ENCODE peak calls at places on chromosomes 1 and 21, in five cellular contexts. One of them, this sample, is unnamed.

GRCh38 chr1:54851928-54852524 is 35.0 kb downstream of the DHCR24 start:
- DNase-seq in HepG2: no peak
- DNase-seq in GM12878: no peak
- DNase-seq in K562: no peak
- DNase-seq in H1: no peak
- DNase-seq in this sample: no peak

GRCh38 chr1:150683914-150684313 is 13.0 kb downstream of the GOLPH3L start:
- DNase-seq in HepG2: no peak
- DNase-seq in GM12878: peak
- DNase-seq in K562: no peak
- DNase-seq in H1: no peak
- DNase-seq in this sample: no peak

GRCh38 chr1:87252406-87252805 is 76.3 kb upstream of the LMO4 start:
- DNase-seq in HepG2: no peak
- DNase-seq in GM12878: no peak
- DNase-seq in K562: no peak
- DNase-seq in H1: no peak
- DNase-seq in this sample: no peak

GRCh38 chr1:19688041-19688842 is 23.6 kb downstream of the HTR6 start:
- DNase-seq in HepG2: no peak
- DNase-seq in GM12878: no peak
- DNase-seq in K562: no peak
- DNase-seq in H1: no peak
- DNase-seq in this sample: no peak

GRCh38 chr21:24894324-24894723 is 713.0 kb downstream of the MRPL39 start:
- DNase-seq in HepG2: no peak
- DNase-seq in GM12878: no peak
- DNase-seq in K562: no peak
- DNase-seq in H1: no peak
- DNase-seq in this sample: no peak

GRCh38 chr21:38219049-38219628 is 37.7 kb upstream of the KCNJ15 start:
- DNase-seq in HepG2: peak
- DNase-seq in GM12878: no peak
- DNase-seq in K562: peak
- DNase-seq in H1: peak
- DNase-seq in this sample: peak

GRCh38 chr21:19458295-19458694 is 1054.7 kb upstream of the TMPRSS15 start:
- DNase-seq in HepG2: no peak
- DNase-seq in GM12878: no peak
- DNase-seq in K562: no peak
- DNase-seq in H1: no peak
- DNase-seq in this sample: no peak

GRCh38 chr1:244106837-244107491 is 55.9 kb downstream of the ZBTB18 start:
- DNase-seq in HepG2: no peak
- DNase-seq in GM12878: no peak
- DNase-seq in K562: no peak
- DNase-seq in H1: no peak
- DNase-seq in this sample: no peak

GRCh38 chr1:58718435-58718834 is 18.6 kb upstream of the MYSM1 start:
- DNase-seq in HepG2: no peak
- DNase-seq in GM12878: no peak
- DNase-seq in K562: no peak
- DNase-seq in H1: no peak
- DNase-seq in this sample: no peak

GRCh38 chr1:109112056-109112651 is 1.8 kb upstream of the ELAPOR1 start:
- DNase-seq in HepG2: peak
- DNase-seq in GM12878: no peak
- DNase-seq in K562: peak
- DNase-seq in H1: no peak
- DNase-seq in this sample: no peak

GRCh38 chr1:43438576-43439120 is 15.1 kb downstream of the HYI start:
- DNase-seq in HepG2: no peak
- DNase-seq in GM12878: no peak
- DNase-seq in K562: no peak
- DNase-seq in H1: no peak
- DNase-seq in this sample: no peak

GRCh38 chr1:81111818-81112217 is 688.9 kb upstream of the ADGRL2 start:
- DNase-seq in HepG2: no peak
- DNase-seq in GM12878: no peak
- DNase-seq in K562: no peak
- DNase-seq in H1: no peak
- DNase-seq in this sample: no peak

GRCh38 chr1:222618001-222618879 is at the start of gene MIA3:
- DNase-seq in HepG2: peak
- DNase-seq in GM12878: no peak
- DNase-seq in K562: peak
- DNase-seq in H1: peak
- DNase-seq in this sample: no peak

GRCh38 chr1:214124281-214124805 is 136.6 kb downstream of the PROX1 start:
- DNase-seq in HepG2: no peak
- DNase-seq in GM12878: no peak
- DNase-seq in K562: no peak
- DNase-seq in H1: no peak
- DNase-seq in this sample: no peak

GRCh38 chr1:67892451-67893125 is 59.3 kb upstream of the GNG12 start:
- DNase-seq in HepG2: no peak
- DNase-seq in GM12878: no peak
- DNase-seq in K562: no peak
- DNase-seq in H1: no peak
- DNase-seq in this sample: no peak

GRCh38 chr1:57623039-57623790 is 199.4 kb upstream of the DAB1 start:
- DNase-seq in HepG2: peak
- DNase-seq in GM12878: no peak
- DNase-seq in K562: peak
- DNase-seq in H1: peak
- DNase-seq in this sample: no peak

GRCh38 chr1:182962554-182963115 is 9.7 kb upstream of the SHCBP1L start:
- DNase-seq in HepG2: peak
- DNase-seq in GM12878: peak
- DNase-seq in K562: peak
- DNase-seq in H1: no peak
- DNase-seq in this sample: peak

GRCh38 chr21:36203603-36203889 is 46.9 kb downstream of the DOP1B start:
- DNase-seq in HepG2: peak
- DNase-seq in GM12878: peak
- DNase-seq in K562: no peak
- DNase-seq in H1: no peak
- DNase-seq in this sample: no peak

GRCh38 chr1:158019177-158019868 is 25.9 kb downstream of the KIRREL1 start:
- DNase-seq in HepG2: peak
- DNase-seq in GM12878: no peak
- DNase-seq in K562: no peak
- DNase-seq in H1: no peak
- DNase-seq in this sample: peak

GRCh38 chr21:16082038-16082816 is 352.4 kb downstream of the USP25 start:
- DNase-seq in HepG2: no peak
- DNase-seq in GM12878: no peak
- DNase-seq in K562: no peak
- DNase-seq in H1: no peak
- DNase-seq in this sample: no peak

GRCh38 chr1:209688746-209689234 is 13.6 kb downstream of the G0S2 start:
- DNase-seq in HepG2: no peak
- DNase-seq in GM12878: no peak
- DNase-seq in K562: no peak
- DNase-seq in H1: no peak
- DNase-seq in this sample: no peak

GRCh38 chr1:113683384-113684152 is 75.7 kb downstream of the PHTF1 start:
- DNase-seq in HepG2: no peak
- DNase-seq in GM12878: no peak
- DNase-seq in K562: no peak
- DNase-seq in H1: no peak
- DNase-seq in this sample: no peak

GRCh38 chr1:59757185-59757747 is 57.5 kb upstream of the HOOK1 start:
- DNase-seq in HepG2: no peak
- DNase-seq in GM12878: no peak
- DNase-seq in K562: no peak
- DNase-seq in H1: no peak
- DNase-seq in this sample: no peak

GRCh38 chr1:26278303-26278702 is 1.6 kb upstream of the SH3BGRL3 start:
- DNase-seq in HepG2: no peak
- DNase-seq in GM12878: no peak
- DNase-seq in K562: no peak
- DNase-seq in H1: no peak
- DNase-seq in this sample: no peak

GRCh38 chr1:27257155-27257554 is 22.7 kb downstream of the WDTC1 start:
- DNase-seq in HepG2: no peak
- DNase-seq in GM12878: no peak
- DNase-seq in K562: no peak
- DNase-seq in H1: no peak
- DNase-seq in this sample: no peak

GRCh38 chr1:95640746-95641145 is 406.7 kb downstream of the RWDD3 start:
- DNase-seq in HepG2: peak
- DNase-seq in GM12878: no peak
- DNase-seq in K562: no peak
- DNase-seq in H1: no peak
- DNase-seq in this sample: no peak

GRCh38 chr1:230778916-230779590 is 31.9 kb downstream of the CAPN9 start:
- DNase-seq in HepG2: no peak
- DNase-seq in GM12878: no peak
- DNase-seq in K562: no peak
- DNase-seq in H1: no peak
- DNase-seq in this sample: no peak

GRCh38 chr1:37481289-37482003 is 7.1 kb downstream of the ZC3H12A start:
- DNase-seq in HepG2: no peak
- DNase-seq in GM12878: no peak
- DNase-seq in K562: no peak
- DNase-seq in H1: no peak
- DNase-seq in this sample: no peak

GRCh38 chr1:85289207-85289847 is 12.9 kb upstream of the BCL10 start:
- DNase-seq in HepG2: no peak
- DNase-seq in GM12878: no peak
- DNase-seq in K562: no peak
- DNase-seq in H1: no peak
- DNase-seq in this sample: peak

GRCh38 chr21:45736705-45737484 is 93.4 kb downstream of the PCBP3 start:
- DNase-seq in HepG2: no peak
- DNase-seq in GM12878: no peak
- DNase-seq in K562: no peak
- DNase-seq in H1: no peak
- DNase-seq in this sample: no peak

GRCh38 chr1:167221126-167221803 is 579 bp downstream of the POU2F1 start:
- DNase-seq in HepG2: no peak
- DNase-seq in GM12878: no peak
- DNase-seq in K562: peak
- DNase-seq in H1: peak
- DNase-seq in this sample: no peak

GRCh38 chr1:228725178-228725577 is 10.1 kb upstream of the RHOU start:
- DNase-seq in HepG2: no peak
- DNase-seq in GM12878: no peak
- DNase-seq in K562: no peak
- DNase-seq in H1: no peak
- DNase-seq in this sample: no peak

GRCh38 chr1:205187420-205187819 is 24.1 kb downstream of the DSTYK start:
- DNase-seq in HepG2: no peak
- DNase-seq in GM12878: no peak
- DNase-seq in K562: no peak
- DNase-seq in H1: no peak
- DNase-seq in this sample: no peak

GRCh38 chr1:76690784-76691183 is 176.5 kb upstream of the ST6GALNAC5 start:
- DNase-seq in HepG2: no peak
- DNase-seq in GM12878: no peak
- DNase-seq in K562: no peak
- DNase-seq in H1: no peak
- DNase-seq in this sample: no peak

GRCh38 chr1:52907812-52908153 is 13.8 kb downstream of the ECHDC2 start:
- DNase-seq in HepG2: no peak
- DNase-seq in GM12878: no peak
- DNase-seq in K562: no peak
- DNase-seq in H1: no peak
- DNase-seq in this sample: no peak

GRCh38 chr1:196440711-196441110 is 167.5 kb downstream of the KCNT2 start:
- DNase-seq in HepG2: peak
- DNase-seq in GM12878: no peak
- DNase-seq in K562: no peak
- DNase-seq in H1: no peak
- DNase-seq in this sample: no peak

GRCh38 chr1:196444628-196445027 is 163.6 kb downstream of the KCNT2 start:
- DNase-seq in HepG2: no peak
- DNase-seq in GM12878: no peak
- DNase-seq in K562: no peak
- DNase-seq in H1: no peak
- DNase-seq in this sample: no peak

GRCh38 chr1:196449459-196449858 is 158.8 kb downstream of the KCNT2 start:
- DNase-seq in HepG2: no peak
- DNase-seq in GM12878: no peak
- DNase-seq in K562: no peak
- DNase-seq in H1: no peak
- DNase-seq in this sample: no peak

GRCh38 chr1:196450143-196450911 is 157.9 kb downstream of the KCNT2 start:
- DNase-seq in HepG2: no peak
- DNase-seq in GM12878: no peak
- DNase-seq in K562: no peak
- DNase-seq in H1: no peak
- DNase-seq in this sample: no peak

GRCh38 chr1:196445775-196446174 is 162.5 kb downstream of the KCNT2 start:
- DNase-seq in HepG2: no peak
- DNase-seq in GM12878: no peak
- DNase-seq in K562: no peak
- DNase-seq in H1: no peak
- DNase-seq in this sample: no peak
- H3K27ac ChIP-seq in HepG2: no peak
- H3K27ac ChIP-seq in GM12878: no peak
- H3K27ac ChIP-seq in K562: no peak
- H3K27ac ChIP-seq in H1: no peak
- H3K27ac ChIP-seq in this sample: no peak

GRCh38 chr1:12038356-12039140 is 19.2 kb downstream of the MIIP start:
- DNase-seq in HepG2: no peak
- DNase-seq in GM12878: no peak
- DNase-seq in K562: peak
- DNase-seq in H1: no peak
- DNase-seq in this sample: no peak
- TF ChIP-seq SIN3A in HepG2: no peak
- TF ChIP-seq SIN3A in GM12878: no peak
- TF ChIP-seq SIN3A in K562: no peak
- TF ChIP-seq SIN3A in H1: no peak
- TF ChIP-seq SIN3A in this sample: no peak

GRCh38 chr1:225449774-225450173 is 21.9 kb upstream of the LBR start:
- DNase-seq in HepG2: no peak
- DNase-seq in GM12878: no peak
- DNase-seq in K562: no peak
- DNase-seq in H1: no peak
- DNase-seq in this sample: no peak
- H3K27ac ChIP-seq in HepG2: no peak
- H3K27ac ChIP-seq in GM12878: no peak
- H3K27ac ChIP-seq in K562: no peak
- H3K27ac ChIP-seq in H1: no peak
- H3K27ac ChIP-seq in this sample: no peak

GRCh38 chr1:152111515-152111968 is 3.7 kb downstream of the TCHH start:
- DNase-seq in HepG2: no peak
- DNase-seq in GM12878: no peak
- DNase-seq in K562: no peak
- DNase-seq in H1: peak
- DNase-seq in this sample: no peak
- TF ChIP-seq SIN3A in HepG2: no peak
- TF ChIP-seq SIN3A in GM12878: no peak
- TF ChIP-seq SIN3A in K562: no peak
- TF ChIP-seq SIN3A in H1: no peak
- TF ChIP-seq SIN3A in this sample: no peak

This sample was measured in Panc1.